ENCODE peak calls at places on chromosomes 1 and 21, in seven cellular contexts. Y is putamen, K is Kasumi-1, U is mucosa of gallbladder, X is fibroblast of lung, L is pancreas, Q is amniotic stem cell. R is an unnamed sample.

GRCh38 chr1:12549460-12550349 is 68.3 kb downstream of the DHRS3 start:
- DNase-seq in Y (no peak), X (peak), L (peak), U (peak), K (no peak), Q (peak), R (peak)

GRCh38 chr1:58585591-58586151 is 8.6 kb upstream of the TACSTD2 start:
- DNase-seq in L (no peak), Q (no peak), U (no peak), K (no peak), Y (no peak), X (peak), R (no peak)

GRCh38 chr1:214370585-214370984 is 89.6 kb downstream of the SMYD2 start:
- DNase-seq in U (no peak), L (no peak), Q (no peak), Y (peak), K (no peak), X (no peak), R (no peak)

GRCh38 chr21:36700295-36700960 is 1.5 kb downstream of the SIM2 start:
- DNase-seq in K (no peak), Q (no peak), Y (no peak), U (no peak), X (no peak), L (no peak), R (no peak)

GRCh38 chr1:234553241-234554156 is 56.5 kb downstream of the IRF2BP2 start:
- DNase-seq in K (no peak), Q (peak), U (no peak), X (peak), Y (no peak), L (no peak), R (no peak)

GRCh38 chr1:115251340-115251748 is 86.7 kb downstream of the NGF start:
- DNase-seq in Q (no peak), U (no peak), X (peak), K (no peak), Y (no peak), L (no peak), R (no peak)

GRCh38 chr1:213326666-213327317 is 275.8 kb downstream of the RPS6KC1 start:
- DNase-seq in K (peak), L (peak), X (peak), U (no peak), Q (peak), Y (peak), R (peak)

GRCh38 chr1:41631971-41632370 is 147.5 kb upstream of the EDN2 start:
- DNase-seq in Q (no peak), K (no peak), U (no peak), X (peak), L (no peak), Y (no peak), R (no peak)

GRCh38 chr1:22328331-22329170 is 123.1 kb upstream of the ZBTB40 start:
- DNase-seq in Q (no peak), K (no peak), U (no peak), X (no peak), Y (no peak), L (no peak), R (no peak)

GRCh38 chr1:72432645-72433267 is 150.4 kb upstream of the NEGR1 start:
- DNase-seq in Q (no peak), Y (no peak), K (no peak), L (no peak), X (no peak), U (no peak), R (no peak)

GRCh38 chr1:203507227-203507626 is 13.3 kb downstream of the OPTC start:
- DNase-seq in X (peak), L (no peak), K (no peak), Q (no peak), Y (no peak), U (no peak), R (no peak)

GRCh38 chr1:68746378-68746777 is 249.5 kb upstream of the DEPDC1 start:
- DNase-seq in Q (no peak), U (no peak), X (no peak), L (no peak), Y (no peak), K (no peak), R (no peak)

GRCh38 chr1:46303872-46304326 is 401 bp downstream of the UQCRH start:
- DNase-seq in X (no peak), Q (no peak), K (peak), Y (no peak), L (no peak), U (no peak), R (no peak)

GRCh38 chr1:181104042-181104789 is 15.7 kb downstream of the IER5 start:
- DNase-seq in Y (no peak), K (no peak), L (no peak), X (no peak), U (no peak), Q (no peak), R (no peak)

GRCh38 chr1:111948209-111949131 is 41.0 kb downstream of the KCND3 start:
- DNase-seq in U (peak), L (no peak), Q (no peak), Y (peak), X (no peak), K (no peak), R (no peak)

GRCh38 chr1:181354865-181355264 is 128.5 kb upstream of the CACNA1E start:
- DNase-seq in X (no peak), K (no peak), U (no peak), Q (no peak), L (no peak), Y (no peak), R (no peak)

GRCh38 chr1:10816743-10817369 is 20.4 kb upstream of the CASZ1 start:
- DNase-seq in Q (no peak), X (no peak), K (no peak), L (no peak), Y (no peak), U (no peak), R (no peak)

GRCh38 chr1:246040200-246040890 is 466.7 kb downstream of the SMYD3 start:
- DNase-seq in Y (no peak), X (no peak), U (no peak), Q (no peak), L (no peak), K (no peak), R (no peak)

GRCh38 chr1:198498881-198499280 is 41.6 kb downstream of the ATP6V1G3 start:
- DNase-seq in Q (no peak), K (no peak), L (no peak), Y (no peak), X (no peak), U (no peak), R (no peak)